ENCODE peak calls at places on chromosome 1, in ten cellular contexts. One of them, this sample, is unnamed.

GRCh38 chr1:67748630-67749029 is 63.6 kb downstream of the GADD45A start:
- DNase-seq in AG10803: peak
- DNase-seq in A549: no peak
- DNase-seq in astrocyte of the spinal cord: peak
- DNase-seq in ovary: no peak
- DNase-seq in GM23338: no peak
- DNase-seq in endothelial cell of umbilical vein: peak
- DNase-seq in Caco-2: peak
- DNase-seq in GM12865: peak
- DNase-seq in heart right ventricle: no peak
- DNase-seq in this sample: peak

GRCh38 chr1:223556414-223557124 is 108.9 kb downstream of the CAPN8 start:
- DNase-seq in AG10803: peak
- DNase-seq in A549: peak
- DNase-seq in astrocyte of the spinal cord: peak
- DNase-seq in ovary: no peak
- DNase-seq in GM23338: peak
- DNase-seq in endothelial cell of umbilical vein: peak
- DNase-seq in Caco-2: peak
- DNase-seq in GM12865: peak
- DNase-seq in heart right ventricle: peak
- DNase-seq in this sample: peak

GRCh38 chr1:167621780-167622179 is 8.3 kb upstream of the RCSD1 start:
- DNase-seq in AG10803: no peak
- DNase-seq in A549: no peak
- DNase-seq in astrocyte of the spinal cord: no peak
- DNase-seq in ovary: no peak
- DNase-seq in GM23338: no peak
- DNase-seq in endothelial cell of umbilical vein: no peak
- DNase-seq in Caco-2: no peak
- DNase-seq in GM12865: no peak
- DNase-seq in heart right ventricle: no peak
- DNase-seq in this sample: no peak

GRCh38 chr1:24284156-24284471 is 35.0 kb upstream of the GRHL3 start:
- DNase-seq in AG10803: no peak
- DNase-seq in A549: peak
- DNase-seq in astrocyte of the spinal cord: no peak
- DNase-seq in ovary: no peak
- DNase-seq in GM23338: no peak
- DNase-seq in endothelial cell of umbilical vein: no peak
- DNase-seq in Caco-2: no peak
- DNase-seq in GM12865: no peak
- DNase-seq in heart right ventricle: no peak
- DNase-seq in this sample: no peak

GRCh38 chr1:22188436-22188835 is 45.5 kb upstream of the WNT4 start:
- DNase-seq in AG10803: no peak
- DNase-seq in A549: no peak
- DNase-seq in astrocyte of the spinal cord: no peak
- DNase-seq in ovary: no peak
- DNase-seq in GM23338: no peak
- DNase-seq in endothelial cell of umbilical vein: no peak
- DNase-seq in Caco-2: no peak
- DNase-seq in GM12865: no peak
- DNase-seq in heart right ventricle: no peak
- DNase-seq in this sample: no peak

GRCh38 chr1:67834246-67834877 is 1.1 kb upstream of the GNG12 start:
- DNase-seq in AG10803: no peak
- DNase-seq in A549: no peak
- DNase-seq in astrocyte of the spinal cord: no peak
- DNase-seq in ovary: no peak
- DNase-seq in GM23338: no peak
- DNase-seq in endothelial cell of umbilical vein: no peak
- DNase-seq in Caco-2: no peak
- DNase-seq in GM12865: peak
- DNase-seq in heart right ventricle: no peak
- DNase-seq in this sample: no peak

GRCh38 chr1:37752583-37753471 is 12.1 kb downstream of the EPHA10 start:
- DNase-seq in AG10803: no peak
- DNase-seq in A549: peak
- DNase-seq in astrocyte of the spinal cord: no peak
- DNase-seq in ovary: no peak
- DNase-seq in GM23338: peak
- DNase-seq in endothelial cell of umbilical vein: no peak
- DNase-seq in Caco-2: peak
- DNase-seq in GM12865: peak
- DNase-seq in heart right ventricle: no peak
- DNase-seq in this sample: no peak

GRCh38 chr1:37465596-37466517 is 8.5 kb upstream of the ZC3H12A start:
- DNase-seq in AG10803: peak
- DNase-seq in A549: no peak
- DNase-seq in astrocyte of the spinal cord: peak
- DNase-seq in ovary: no peak
- DNase-seq in GM23338: no peak
- DNase-seq in endothelial cell of umbilical vein: no peak
- DNase-seq in Caco-2: no peak
- DNase-seq in GM12865: no peak
- DNase-seq in heart right ventricle: no peak
- DNase-seq in this sample: peak

GRCh38 chr1:70048336-70048735 is 157.0 kb downstream of the LRRC40 start:
- DNase-seq in AG10803: no peak
- DNase-seq in A549: no peak
- DNase-seq in astrocyte of the spinal cord: peak
- DNase-seq in ovary: no peak
- DNase-seq in GM23338: no peak
- DNase-seq in endothelial cell of umbilical vein: no peak
- DNase-seq in Caco-2: no peak
- DNase-seq in GM12865: no peak
- DNase-seq in heart right ventricle: no peak
- DNase-seq in this sample: peak

GRCh38 chr1:180966310-180966709 is 53.6 kb downstream of the KIAA1614 start:
- DNase-seq in AG10803: no peak
- DNase-seq in A549: no peak
- DNase-seq in astrocyte of the spinal cord: no peak
- DNase-seq in ovary: no peak
- DNase-seq in GM23338: no peak
- DNase-seq in endothelial cell of umbilical vein: no peak
- DNase-seq in Caco-2: no peak
- DNase-seq in GM12865: peak
- DNase-seq in heart right ventricle: no peak
- DNase-seq in this sample: no peak

GRCh38 chr1:91584309-91584708 is 83.7 kb downstream of the CDC7 start:
- DNase-seq in AG10803: no peak
- DNase-seq in A549: no peak
- DNase-seq in astrocyte of the spinal cord: no peak
- DNase-seq in ovary: no peak
- DNase-seq in GM23338: no peak
- DNase-seq in endothelial cell of umbilical vein: no peak
- DNase-seq in Caco-2: no peak
- DNase-seq in GM12865: no peak
- DNase-seq in heart right ventricle: no peak
- DNase-seq in this sample: no peak

GRCh38 chr1:10188133-10188532 is 22.2 kb upstream of the KIF1B start:
- DNase-seq in AG10803: no peak
- DNase-seq in A549: no peak
- DNase-seq in astrocyte of the spinal cord: no peak
- DNase-seq in ovary: no peak
- DNase-seq in GM23338: no peak
- DNase-seq in endothelial cell of umbilical vein: no peak
- DNase-seq in Caco-2: no peak
- DNase-seq in GM12865: no peak
- DNase-seq in heart right ventricle: no peak
- DNase-seq in this sample: no peak

GRCh38 chr1:69776555-69776954 is 208.8 kb downstream of the LRRC7 start:
- DNase-seq in AG10803: no peak
- DNase-seq in A549: no peak
- DNase-seq in astrocyte of the spinal cord: no peak
- DNase-seq in ovary: no peak
- DNase-seq in GM23338: no peak
- DNase-seq in endothelial cell of umbilical vein: no peak
- DNase-seq in Caco-2: no peak
- DNase-seq in GM12865: no peak
- DNase-seq in heart right ventricle: no peak
- DNase-seq in this sample: no peak

GRCh38 chr1:200296091-200296661 is 113.7 kb downstream of the ZNF281 start:
- DNase-seq in AG10803: peak
- DNase-seq in A549: no peak
- DNase-seq in astrocyte of the spinal cord: no peak
- DNase-seq in ovary: no peak
- DNase-seq in GM23338: no peak
- DNase-seq in endothelial cell of umbilical vein: no peak
- DNase-seq in Caco-2: peak
- DNase-seq in GM12865: no peak
- DNase-seq in heart right ventricle: no peak
- DNase-seq in this sample: no peak

DNA sequence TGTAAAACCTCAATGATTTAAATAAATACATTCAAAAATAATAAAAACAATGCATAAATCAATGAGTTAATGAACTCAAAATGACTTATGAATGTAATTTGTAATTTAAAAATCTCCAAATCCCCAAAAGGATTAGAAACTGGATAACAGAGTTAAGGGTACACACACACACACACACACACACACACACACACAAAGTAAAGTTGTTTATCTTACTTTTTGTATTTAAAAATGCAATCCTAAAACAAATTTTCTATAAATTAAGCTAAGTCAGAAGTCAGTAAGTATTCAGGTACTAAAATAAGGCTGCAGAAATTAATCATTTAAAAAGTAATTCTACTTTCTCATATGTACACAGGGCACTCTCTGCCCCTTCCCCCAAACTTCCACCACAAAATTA is 1.8 kb downstream of the LRIF1 start:
- DNase-seq in AG10803: no peak
- DNase-seq in A549: no peak
- DNase-seq in astrocyte of the spinal cord: no peak
- DNase-seq in ovary: no peak
- DNase-seq in GM23338: no peak
- DNase-seq in endothelial cell of umbilical vein: no peak
- DNase-seq in Caco-2: no peak
- DNase-seq in GM12865: no peak
- DNase-seq in heart right ventricle: no peak
- DNase-seq in this sample: no peak
- H3K4me3 ChIP-seq in AG10803: no peak
- H3K4me3 ChIP-seq in A549: no peak
- H3K4me3 ChIP-seq in astrocyte of the spinal cord: no peak
- H3K4me3 ChIP-seq in ovary: no peak
- H3K4me3 ChIP-seq in GM23338: peak
- H3K4me3 ChIP-seq in endothelial cell of umbilical vein: no peak
- H3K4me3 ChIP-seq in Caco-2: peak
- H3K4me3 ChIP-seq in GM12865: peak
- H3K4me3 ChIP-seq in heart right ventricle: no peak
- H3K4me3 ChIP-seq in this sample: no peak

DNA sequence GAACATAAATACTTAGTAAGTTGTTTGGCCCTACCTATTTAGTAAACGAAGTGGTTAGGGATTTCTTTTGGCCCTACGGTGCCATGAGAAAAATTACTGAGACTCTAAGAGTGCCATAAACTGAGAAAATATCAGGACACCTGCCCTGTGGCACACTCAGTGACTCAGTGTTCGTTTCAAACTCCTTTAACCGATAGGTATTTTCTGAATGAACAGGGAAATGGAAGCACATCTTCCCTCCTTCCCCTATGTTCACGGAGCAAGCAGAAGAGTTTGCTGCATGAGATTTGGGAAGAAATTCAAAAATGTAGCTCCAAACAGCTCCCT is 134.2 kb downstream of the KAZN start:
- DNase-seq in AG10803: no peak
- DNase-seq in A549: no peak
- DNase-seq in astrocyte of the spinal cord: no peak
- DNase-seq in ovary: no peak
- DNase-seq in GM23338: no peak
- DNase-seq in endothelial cell of umbilical vein: no peak
- DNase-seq in Caco-2: no peak
- DNase-seq in GM12865: no peak
- DNase-seq in heart right ventricle: no peak
- DNase-seq in this sample: no peak
- H3K4me3 ChIP-seq in AG10803: no peak
- H3K4me3 ChIP-seq in A549: no peak
- H3K4me3 ChIP-seq in astrocyte of the spinal cord: no peak
- H3K4me3 ChIP-seq in ovary: no peak
- H3K4me3 ChIP-seq in GM23338: peak
- H3K4me3 ChIP-seq in endothelial cell of umbilical vein: no peak
- H3K4me3 ChIP-seq in Caco-2: no peak
- H3K4me3 ChIP-seq in GM12865: peak
- H3K4me3 ChIP-seq in heart right ventricle: no peak
- H3K4me3 ChIP-seq in this sample: no peak

DNA sequence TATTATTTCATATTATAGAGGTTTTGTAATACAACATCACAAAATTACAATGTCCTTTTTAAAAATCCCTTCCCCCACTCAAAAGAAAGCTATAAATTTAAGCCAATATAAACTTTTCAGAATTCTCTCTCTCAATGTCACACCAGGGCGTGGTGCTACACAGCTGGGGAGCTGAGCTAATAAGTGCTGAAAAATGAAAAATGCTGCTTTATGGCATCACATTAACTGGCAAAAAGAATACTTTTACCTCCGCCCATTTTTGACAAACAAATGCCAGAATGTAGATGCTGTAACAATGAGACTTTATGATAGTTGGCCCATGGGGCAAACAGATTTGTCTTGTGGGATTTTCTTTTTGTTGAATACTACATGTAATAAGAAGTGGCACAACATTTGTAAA is 12.7 kb upstream of the LYPLAL1 start:
- DNase-seq in AG10803: no peak
- DNase-seq in A549: no peak
- DNase-seq in astrocyte of the spinal cord: no peak
- DNase-seq in ovary: no peak
- DNase-seq in GM23338: no peak
- DNase-seq in endothelial cell of umbilical vein: no peak
- DNase-seq in Caco-2: no peak
- DNase-seq in GM12865: no peak
- DNase-seq in heart right ventricle: no peak
- DNase-seq in this sample: peak
- H3K4me3 ChIP-seq in AG10803: no peak
- H3K4me3 ChIP-seq in A549: no peak
- H3K4me3 ChIP-seq in astrocyte of the spinal cord: no peak
- H3K4me3 ChIP-seq in ovary: no peak
- H3K4me3 ChIP-seq in GM23338: no peak
- H3K4me3 ChIP-seq in endothelial cell of umbilical vein: no peak
- H3K4me3 ChIP-seq in Caco-2: no peak
- H3K4me3 ChIP-seq in GM12865: no peak
- H3K4me3 ChIP-seq in heart right ventricle: no peak
- H3K4me3 ChIP-seq in this sample: no peak

DNA sequence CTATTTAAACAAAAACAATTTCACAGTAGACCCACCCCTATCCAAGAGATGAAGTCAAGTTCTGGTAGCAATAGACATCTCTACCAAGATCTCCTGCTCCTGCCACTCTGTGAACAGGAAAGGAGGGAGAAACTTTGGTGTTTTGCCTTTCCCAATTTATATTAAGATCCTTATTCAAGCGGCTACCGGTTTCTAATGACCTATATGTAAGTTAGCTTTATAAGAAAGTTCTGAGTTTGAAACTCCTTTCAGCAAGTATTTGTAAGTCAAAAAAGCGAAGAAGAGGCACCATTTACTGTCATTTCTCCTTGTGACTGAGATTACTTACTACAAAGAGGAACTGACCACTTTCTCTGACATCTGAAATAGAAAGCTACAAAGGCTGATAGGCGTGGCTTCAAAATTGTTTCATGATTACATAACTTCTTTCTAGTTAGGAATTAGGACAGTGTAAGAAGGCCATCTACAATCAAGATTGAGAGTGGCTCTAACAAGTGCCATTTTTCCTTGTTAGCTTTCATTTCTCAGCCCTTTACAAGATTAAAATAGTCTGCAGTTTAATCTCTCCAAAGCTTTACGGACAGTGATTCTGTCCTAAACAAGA is at the start of gene MNDA:
- DNase-seq in AG10803: no peak
- DNase-seq in A549: no peak
- DNase-seq in astrocyte of the spinal cord: no peak
- DNase-seq in ovary: no peak
- DNase-seq in GM23338: no peak
- DNase-seq in endothelial cell of umbilical vein: no peak
- DNase-seq in Caco-2: no peak
- DNase-seq in GM12865: peak
- DNase-seq in heart right ventricle: no peak
- DNase-seq in this sample: no peak
- H3K4me3 ChIP-seq in AG10803: no peak
- H3K4me3 ChIP-seq in A549: no peak
- H3K4me3 ChIP-seq in astrocyte of the spinal cord: no peak
- H3K4me3 ChIP-seq in ovary: no peak
- H3K4me3 ChIP-seq in GM23338: no peak
- H3K4me3 ChIP-seq in endothelial cell of umbilical vein: no peak
- H3K4me3 ChIP-seq in Caco-2: no peak
- H3K4me3 ChIP-seq in GM12865: peak
- H3K4me3 ChIP-seq in heart right ventricle: no peak
- H3K4me3 ChIP-seq in this sample: no peak

This sample was measured in fibroblast of the aortic adventitia.